ENCODE peak calls at places on chromosomes 16 and 17, in five cellular contexts. O, Q, A, G and J are unnamed samples. For H3K9me3 and H3K4me1, the result is how much of the 10 kb centered on the place peaks cover.

GRCh38 chr17:66431910-66432309 is 129.5 kb downstream of the PRKCA start:
- DNase-seq in O (no peak), G (no peak), Q (no peak), A (no peak), J (no peak)

GRCh38 chr17:15944720-15945492 is at the start of gene ADORA2B:
- DNase-seq in G (peak), A (peak), O (no peak), Q (peak), J (no peak)

GRCh38 chr16:54926166-54926838 is 4.4 kb upstream of the IRX5 start:
- DNase-seq in Q (no peak), G (no peak), A (no peak), O (peak), J (no peak)

GRCh38 chr16:49700222-49700927 is 155.5 kb downstream of the ZNF423 start:
- DNase-seq in A (no peak), O (no peak), G (peak), Q (no peak), J (no peak)

GRCh38 chr16:85733155-85733838 is 17.6 kb downstream of the C16orf74 start:
- DNase-seq in G (no peak), Q (no peak), O (no peak), A (no peak), J (no peak)

GRCh38 chr16:79808731-79809130 is 208.2 kb upstream of the MAF start:
- DNase-seq in A (no peak), O (no peak), Q (no peak), G (no peak), J (no peak)

GRCh38 chr17:17749921-17750320 is 68.7 kb downstream of the RAI1 start:
- DNase-seq in O (peak), A (peak), G (peak), Q (no peak), J (peak)

GRCh38 chr17:18185832-18186231 is 2.2 kb downstream of the ALKBH5 start:
- DNase-seq in G (no peak), Q (no peak), A (no peak), O (no peak), J (no peak)

GRCh38 chr16:50909831-50910697 is 168.2 kb downstream of the CYLD start:
- DNase-seq in O (no peak), A (no peak), Q (no peak), G (no peak), J (no peak)

GRCh38 chr17:17151541-17151940 is 54.6 kb downstream of the PLD6 start:
- DNase-seq in Q (no peak), G (no peak), A (no peak), O (no peak), J (no peak)

GRCh38 chr16:6193718-6194117 is 1096.1 kb upstream of the EEF2KMT start:
- DNase-seq in Q (no peak), O (no peak), G (no peak), A (no peak), J (no peak)

GRCh38 chr17:45364531-45365390 is 47.9 kb upstream of the MAP3K14 start:
- DNase-seq in G (peak), A (no peak), O (peak), Q (no peak), J (no peak)

GRCh38 chr16:57888128-57888527 is 82.8 kb downstream of the CNGB1 start:
- DNase-seq in Q (no peak), O (no peak), A (no peak), G (no peak), J (no peak)

GRCh38 chr17:20944014-20944905 is 98.6 kb downstream of the USP22 start:
- DNase-seq in G (no peak), O (peak), A (no peak), Q (no peak), J (no peak)

GRCh38 chr17:65062168-65062915 is 5.8 kb upstream of the GNA13 start:
- DNase-seq in G (peak), A (no peak), Q (no peak), O (no peak), J (no peak)

GRCh38 chr17:19386276-19386863 is 620 bp downstream of the MFAP4 start:
- DNase-seq in A (no peak), Q (peak), G (peak), O (no peak), J (no peak)

GRCh38 chr17:47703191-47703591 is 9.2 kb downstream of the TBKBP1 start:
- DNase-seq in Q (peak), O (peak), A (peak), G (no peak), J (peak)

GRCh38 chr16:29926675-29927522 is 873 bp upstream of the KCTD13 start:
- DNase-seq in O (no peak), G (peak), A (no peak), Q (no peak), J (no peak)

GRCh38 chr17:73813201-73813600 is 169.0 kb upstream of the SDK2 start:
- DNase-seq in Q (no peak), A (no peak), O (no peak), G (no peak), J (no peak)

GRCh38 chr16:10521681-10522274 is 58.6 kb downstream of the EMP2 start:
- DNase-seq in O (peak), Q (no peak), A (no peak), G (peak), J (no peak)

GRCh38 chr16:68444058-68444657 is 4.2 kb downstream of the SMPD3 start:
- DNase-seq in A (no peak), Q (no peak), O (no peak), G (no peak), J (no peak)

GRCh38 chr16:9670058-9670457 is 512.2 kb downstream of the GRIN2A start:
- DNase-seq in Q (no peak), O (no peak), G (no peak), A (no peak), J (no peak)

GRCh38 chr16:19236561-19236960 is 49.0 kb upstream of the CLEC19A start:
- DNase-seq in O (no peak), G (no peak), Q (no peak), A (no peak), J (no peak)

GRCh38 chr16:19238386-19238785 is 47.1 kb upstream of the CLEC19A start:
- DNase-seq in A (no peak), O (no peak), Q (no peak), G (no peak), J (no peak)

GRCh38 chr16:19235886-19236285 is 49.6 kb upstream of the CLEC19A start:
- DNase-seq in Q (no peak), O (no peak), A (no peak), G (no peak), J (no peak)

GRCh38 chr16:19232988-19233387 is 52.5 kb upstream of the CLEC19A start:
- DNase-seq in A (no peak), Q (no peak), G (peak), O (no peak), J (no peak)

GRCh38 chr16:19235478-19235877 is 50.1 kb upstream of the CLEC19A start:
- DNase-seq in A (no peak), G (no peak), Q (no peak), O (no peak), J (no peak)
- H3K9me3 ChIP-seq in A (under half), G (under half), Q (under half), O (under half), J (under half)

DNA sequence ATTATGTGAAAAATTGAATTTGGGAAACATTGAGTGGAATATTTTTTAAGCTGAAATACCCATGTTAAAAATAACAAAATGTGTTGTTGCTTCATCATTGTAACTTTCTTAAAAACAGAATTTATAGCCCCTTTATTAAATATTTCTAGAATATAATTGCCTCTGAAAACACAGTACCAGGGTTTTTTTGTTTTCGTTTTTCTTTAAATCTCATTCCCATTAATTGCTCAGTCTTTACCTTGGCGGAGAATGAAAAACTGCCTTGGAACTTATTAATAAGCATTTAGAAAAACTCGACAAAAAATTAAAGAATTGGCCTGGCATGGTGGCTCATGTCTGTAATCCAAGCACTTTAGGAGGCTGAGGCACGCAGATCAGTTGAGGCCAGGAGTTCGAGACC is 195.2 kb upstream of the TBX2 start:
- DNase-seq in Q (no peak), G (no peak), O (no peak), A (no peak), J (no peak)
- H3K4me1 ChIP-seq in Q (under half), G (under half), O (under half), A (under half), J (under half)

DNA sequence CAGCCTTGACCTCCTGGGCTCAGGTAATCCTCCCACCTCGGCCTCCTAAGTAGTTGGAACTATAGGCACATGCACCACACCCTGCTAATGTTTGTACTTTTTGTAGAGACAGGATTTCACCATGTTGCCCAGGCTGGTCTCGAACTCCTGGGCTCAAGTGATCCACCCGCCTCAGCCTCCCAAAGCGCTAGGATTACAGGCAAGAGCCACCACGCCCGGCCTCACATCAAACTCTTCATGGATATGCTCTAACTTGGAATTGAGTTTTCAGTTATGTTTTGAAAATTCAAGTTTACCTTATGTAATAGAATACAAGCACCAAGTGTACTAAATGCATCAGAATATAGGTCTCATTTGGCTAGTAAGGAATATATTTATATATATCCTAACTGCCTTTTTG is 119.6 kb downstream of the BRIP1 start:
- DNase-seq in O (no peak), G (no peak), Q (no peak), A (no peak), J (no peak)
- H3K9me3 ChIP-seq in O (under half), G (under half), Q (under half), A (under half), J (under half)

DNA sequence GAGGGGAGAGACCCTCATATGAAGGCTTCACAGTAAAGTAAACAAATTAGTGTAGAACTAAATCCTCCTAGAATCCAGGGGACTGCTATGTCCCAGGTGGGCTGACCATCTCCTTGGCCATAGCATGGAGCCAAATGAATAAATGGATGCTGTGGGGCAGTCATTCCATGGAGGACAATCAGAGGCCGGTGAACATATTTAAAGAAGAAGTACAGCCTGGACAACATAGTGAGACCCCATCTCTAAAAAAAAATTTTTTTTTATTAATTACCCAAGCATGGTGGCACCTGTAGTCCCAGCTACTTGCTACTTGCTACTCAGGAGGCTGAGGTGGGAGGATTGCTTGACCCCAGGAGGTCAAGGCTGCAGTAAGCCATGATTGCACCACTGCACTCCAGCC is 5.3 kb upstream of the CBFB start:
- DNase-seq in G (no peak), A (no peak), O (no peak), Q (no peak), J (no peak)
- H3K4me1 ChIP-seq in G (under half), A (under half), O (under half), Q (under half), J (under half)

DNA sequence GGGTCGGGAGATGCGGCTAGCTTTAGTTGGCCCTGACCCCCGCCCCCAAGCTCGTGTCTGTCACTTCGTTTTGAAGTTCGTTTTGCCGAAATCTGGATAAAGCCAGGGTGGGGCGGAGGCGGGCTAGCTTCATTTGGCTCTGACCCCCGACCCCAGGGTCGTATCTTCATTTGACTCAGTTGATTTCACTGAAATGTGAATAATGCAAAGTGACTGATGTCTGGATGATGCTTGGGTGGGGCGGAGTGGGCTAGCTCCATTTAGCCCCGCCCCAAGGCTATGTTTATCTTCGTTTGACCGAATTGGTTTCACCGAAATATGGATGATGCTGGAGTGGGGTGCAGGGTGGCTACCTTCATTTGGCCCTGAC is 667 bp downstream of the PSMD7 start:
- DNase-seq in G (peak), Q (no peak), O (peak), A (no peak), J (no peak)
- H3K9me3 ChIP-seq in G (under half), Q (under half), O (under half), A (under half), J (under half)

GRCh38 chr17:78133179-78133951 is 2.8 kb downstream of the TMC8 start:
- DNase-seq in Q (no peak), G (no peak), O (no peak), A (no peak), J (no peak)
- H3K4me1 ChIP-seq in Q (under half), G (under half), O (half or more), A (half or more), J (half or more)

DNA sequence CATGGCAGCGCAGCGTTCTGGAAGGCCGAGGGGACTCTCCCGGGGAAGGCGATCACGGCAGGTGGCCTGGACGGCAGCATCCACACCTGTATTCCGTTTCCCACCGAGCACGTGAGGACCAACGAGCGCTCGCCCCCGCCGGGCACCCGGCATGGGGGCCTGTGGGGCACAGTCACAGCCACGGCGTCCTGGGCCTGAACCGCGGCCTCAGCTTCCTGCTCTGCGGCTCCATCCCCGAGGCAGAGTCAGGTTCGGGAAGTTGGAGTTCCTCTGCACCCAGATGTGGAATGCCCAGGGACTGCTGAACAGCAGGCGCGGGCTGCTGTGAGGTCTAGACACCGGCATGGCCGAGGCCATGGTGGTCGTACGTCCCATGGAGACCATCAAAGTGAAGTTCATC is 1713.9 kb downstream of the TP53TG3F start:
- DNase-seq in G (no peak), O (no peak), Q (peak), A (no peak), J (no peak)
- H3K9me3 ChIP-seq in G (under half), O (under half), Q (under half), A (under half), J (under half)

GRCh38 chr17:37131064-37131463 is 182.3 kb downstream of the AATF start:
- DNase-seq in O (no peak), A (no peak), Q (no peak), G (no peak), J (no peak)
- H3K4me1 ChIP-seq in O (under half), A (under half), Q (under half), G (under half), J (under half)

GRCh38 chr16:35753559-35754390 is 2294.4 kb downstream of the TP53TG3F start:
- DNase-seq in Q (peak), A (no peak), G (no peak), O (no peak), J (no peak)
- H3K9me3 ChIP-seq in Q (under half), A (under half), G (under half), O (under half), J (under half)

GRCh38 chr17:81858967-81859905 is 1.1 kb downstream of the P4HB start:
- DNase-seq in O (peak), Q (peak), A (no peak), G (no peak), J (no peak)

GRCh38 chr17:81854974-81855774 is 5.2 kb downstream of the P4HB start:
- DNase-seq in O (no peak), Q (peak), G (peak), A (no peak), J (no peak)

GRCh38 chr17:81859906-81860755 is at the start of gene P4HB:
- DNase-seq in Q (no peak), O (peak), G (peak), A (no peak), J (no peak)

GRCh38 chr17:81860756-81861568 is 627 bp upstream of the P4HB start:
- DNase-seq in A (peak), O (peak), Q (peak), G (peak), J (peak)

GRCh38 chr17:81858170-81858966 is 2.0 kb downstream of the P4HB start:
- DNase-seq in A (no peak), O (no peak), Q (no peak), G (no peak), J (no peak)
- H3K4me1 ChIP-seq in A (under half), O (under half), Q (under half), G (under half), J (under half)